ENCODE peak calls at places on chromosomes 5 and 9, in four cellular contexts. U is spleen, A is PC-3, D is heart right ventricle. S is an unnamed sample. For H3K36me3, the result is how much of the 10 kb centered on the place peaks cover.

GRCh38 chr5:138974227-138975063 is 99.3 kb upstream of the LRRTM2 start:
- DNase-seq in U (no peak), A (no peak), D (peak), S (no peak)

GRCh38 chr5:156559955-156560354 is 233.0 kb downstream of the SGCD start:
- DNase-seq in U (no peak), A (no peak), D (no peak), S (no peak)

GRCh38 chr5:65482280-65482726 is 583 bp upstream of the ADAMTS6 start:
- DNase-seq in U (no peak), A (no peak), D (no peak), S (no peak)

GRCh38 chr9:91750343-91750742 is 199.7 kb downstream of the ROR2 start:
- DNase-seq in U (peak), A (peak), D (no peak), S (no peak)

GRCh38 chr5:175252234-175252805 is 191.7 kb downstream of the DRD1 start:
- DNase-seq in U (no peak), A (peak), D (no peak), S (no peak)

GRCh38 chr9:98607152-98607551 is 101.6 kb downstream of the GABBR2 start:
- DNase-seq in U (no peak), A (no peak), D (no peak), S (no peak)

GRCh38 chr5:132476853-132477729 is 13.5 kb downstream of the IRF1 start:
- DNase-seq in U (peak), A (no peak), D (no peak), S (peak)

GRCh38 chr5:139245637-139246335 is 47.6 kb upstream of the SIL1 start:
- DNase-seq in U (no peak), A (no peak), D (no peak), S (no peak)

GRCh38 chr5:140038373-140038957 is 4.6 kb downstream of the NRG2 start:
- DNase-seq in U (no peak), A (no peak), D (no peak), S (no peak)

GRCh38 chr5:54742417-54742889 is 224.9 kb downstream of the SNX18 start:
- DNase-seq in U (no peak), A (peak), D (peak), S (no peak)

GRCh38 chr5:179974946-179975712 is 67.4 kb upstream of the TBC1D9B start:
- DNase-seq in U (peak), A (peak), D (peak), S (no peak)

GRCh38 chr5:58021476-58021875 is 438.4 kb downstream of the PLK2 start:
- DNase-seq in U (no peak), A (no peak), D (no peak), S (no peak)

GRCh38 chr9:36874921-36875320 is 159.1 kb downstream of the PAX5 start:
- DNase-seq in U (peak), A (peak), D (no peak), S (no peak)

GRCh38 chr9:69141851-69142250 is 32.2 kb upstream of the TJP2 start:
- DNase-seq in U (no peak), A (no peak), D (peak), S (no peak)

GRCh38 chr5:90133941-90134340 is 275.6 kb downstream of the CETN3 start:
- DNase-seq in U (no peak), A (no peak), D (no peak), S (no peak)

GRCh38 chr9:79573697-79573976 is 1.9 kb downstream of the TLE4 start:
- DNase-seq in U (no peak), A (peak), D (no peak), S (no peak)

GRCh38 chr5:128673970-128674369 is 135.9 kb upstream of the FBN2 start:
- DNase-seq in U (no peak), A (no peak), D (no peak), S (no peak)

GRCh38 chr5:159049844-159050318 is 49.8 kb downstream of the EBF1 start:
- DNase-seq in U (no peak), A (peak), D (peak), S (no peak)

GRCh38 chr5:87899109-87900100 is 369.2 kb downstream of the TMEM161B start:
- DNase-seq in U (no peak), A (peak), D (peak), S (no peak)

GRCh38 chr9:12884736-12885395 is 110.0 kb downstream of the LURAP1L start:
- DNase-seq in U (no peak), A (peak), D (no peak), S (no peak)

GRCh38 chr9:121503443-121503842 is 3.8 kb upstream of the GGTA1 start:
- DNase-seq in U (no peak), A (no peak), D (no peak), S (no peak)

GRCh38 chr9:34279431-34279830 is 49.6 kb downstream of the KIF24 start:
- DNase-seq in U (no peak), A (peak), D (no peak), S (no peak)

GRCh38 chr9:1941989-1942388 is 73.2 kb upstream of the SMARCA2 start:
- DNase-seq in U (no peak), A (no peak), D (no peak), S (no peak)

GRCh38 chr5:40860711-40861110 is 19.5 kb downstream of the CARD6 start:
- DNase-seq in U (no peak), A (no peak), D (no peak), S (no peak)

GRCh38 chr5:98588225-98588624 is 185.2 kb upstream of the RGMB start:
- DNase-seq in U (no peak), A (no peak), D (no peak), S (no peak)

GRCh38 chr9:96317335-96317980 is 15.5 kb upstream of the HSD17B3 start:
- DNase-seq in U (peak), A (peak), D (peak), S (no peak)

GRCh38 chr9:107039546-107039945 is 176.6 kb downstream of the ZNF462 start:
- DNase-seq in U (no peak), A (no peak), D (no peak), S (no peak)

GRCh38 chr5:172414618-172415599 is 39.4 kb downstream of the SH3PXD2B start:
- DNase-seq in U (no peak), A (peak), D (no peak), S (peak)

GRCh38 chr9:98974994-98975712 is 31.4 kb downstream of the COL15A1 start:
- DNase-seq in U (peak), A (peak), D (peak), S (peak)

GRCh38 chr9:5834214-5834613 is 1.3 kb upstream of the ERMP1 start:
- DNase-seq in U (no peak), A (no peak), D (no peak), S (no peak)

GRCh38 chr9:34599546-34599945 is 10.0 kb upstream of the CNTFR start:
- DNase-seq in U (no peak), A (no peak), D (no peak), S (no peak)

GRCh38 chr9:77563205-77563604 is 84.9 kb downstream of the GNA14 start:
- DNase-seq in U (no peak), A (no peak), D (no peak), S (no peak)

GRCh38 chr5:56829137-56829536 is 13.8 kb downstream of the MAP3K1 start:
- DNase-seq in U (peak), A (peak), D (no peak), S (no peak)

GRCh38 chr5:108858959-108859358 is 111.3 kb downstream of the FER start:
- DNase-seq in U (no peak), A (peak), D (no peak), S (no peak)

GRCh38 chr5:93576994-93577575 is 3.9 kb downstream of the NR2F1-AS1 start:
- DNase-seq in U (no peak), A (no peak), D (no peak), S (no peak)

GRCh38 chr9:136518623-136519022 is 27.2 kb downstream of the NOTCH1 start:
- DNase-seq in U (no peak), A (no peak), D (no peak), S (no peak)

DNA sequence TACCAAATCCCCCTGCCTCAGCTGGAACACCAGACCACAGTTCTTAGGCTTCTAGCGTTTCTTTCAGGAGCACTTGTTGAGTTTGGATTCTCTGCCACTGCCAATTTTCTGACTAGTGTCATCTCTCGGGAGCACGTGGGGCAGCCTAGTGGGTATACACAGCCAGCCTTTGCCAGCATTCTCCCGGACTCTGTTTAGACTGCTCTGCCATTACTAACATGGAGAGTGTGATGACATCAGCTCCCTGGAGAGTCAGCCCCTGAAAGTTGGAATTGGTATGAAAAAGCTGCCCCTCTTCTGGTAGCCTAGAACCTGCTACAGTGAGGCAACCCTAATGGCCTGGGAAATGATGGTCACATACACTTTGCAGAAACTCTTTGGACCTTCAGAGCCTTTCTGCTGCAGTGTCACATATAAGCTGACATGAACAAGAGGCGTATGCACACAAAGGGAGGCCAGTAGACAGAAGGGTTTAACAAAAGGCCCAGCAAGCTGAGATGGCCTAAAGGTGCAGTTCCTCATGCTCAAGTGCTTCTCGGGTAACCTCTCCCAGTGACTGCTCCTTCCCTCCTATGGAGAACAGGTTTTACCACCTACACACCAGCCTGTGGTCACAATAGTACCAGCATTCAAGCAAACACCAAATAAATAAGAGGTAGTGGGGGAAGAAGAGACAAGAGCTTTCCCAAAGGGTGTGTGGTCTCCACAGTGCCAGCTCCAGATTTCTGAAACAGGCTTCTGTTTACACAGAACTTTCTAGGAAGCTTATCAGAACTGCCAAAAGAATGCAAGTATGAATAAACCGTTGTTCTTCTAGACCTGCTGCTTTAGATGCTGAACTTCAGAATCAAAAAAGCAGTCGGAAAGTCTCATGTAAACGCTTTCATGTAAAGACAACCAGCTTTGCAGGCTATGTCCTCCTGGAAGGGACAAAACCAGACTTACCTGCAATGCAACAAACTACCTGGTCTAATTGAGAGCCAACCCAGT is 16.5 kb downstream of the SPACA9 start:
- DNase-seq in U (no peak), A (peak), D (no peak), S (no peak)
- H3K36me3 ChIP-seq in U (half or more), A (under half), D (under half), S (under half)

DNA sequence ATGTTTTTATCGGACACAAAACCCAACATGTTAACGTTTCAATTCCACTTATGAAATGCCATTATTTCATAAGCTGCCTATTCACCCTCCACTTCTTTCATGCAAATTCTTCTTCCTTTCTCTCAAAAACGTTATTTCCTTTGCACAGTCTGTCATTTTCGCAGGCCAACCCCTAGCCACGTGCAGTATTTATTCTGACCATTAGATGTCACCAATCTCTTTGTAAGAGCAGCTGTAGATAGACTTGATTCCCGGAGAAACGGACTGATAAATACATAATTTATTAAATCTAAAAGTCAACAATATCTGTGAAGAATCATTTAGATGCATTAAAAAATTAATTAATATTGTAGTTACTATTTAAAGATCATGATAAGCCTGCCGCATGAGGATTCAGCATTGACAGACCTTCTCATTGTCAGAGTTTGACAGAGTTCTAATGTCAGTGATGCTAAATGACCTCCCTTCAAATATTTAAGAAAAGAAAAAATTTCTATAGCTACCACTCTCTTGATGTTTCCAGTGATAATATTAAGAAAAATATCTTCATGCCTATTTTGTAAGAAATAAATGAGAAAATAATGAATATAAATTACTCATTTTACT is 933.6 kb downstream of the CDH12 start:
- DNase-seq in U (no peak), A (peak), D (no peak), S (no peak)
- TF ChIP-seq CTCF in U (no peak), A (peak), D (peak), S (peak)

DNA sequence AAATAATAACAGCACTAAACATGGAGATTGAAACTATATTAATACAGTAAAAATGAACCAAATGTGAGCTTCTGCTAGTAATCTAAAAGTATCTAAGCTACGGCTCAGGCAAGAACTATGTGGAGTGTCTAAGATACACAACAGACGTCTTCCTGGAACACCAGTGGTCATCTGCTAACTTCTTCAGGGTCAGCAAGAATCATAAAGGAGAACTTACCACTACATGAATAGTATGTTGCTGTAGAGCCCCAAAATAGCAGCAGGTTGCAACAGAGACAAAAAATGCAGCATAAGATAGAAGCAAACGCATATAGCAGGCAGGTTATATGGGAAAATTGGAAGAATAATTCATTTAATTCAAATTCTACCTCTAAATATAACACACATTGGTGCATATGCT is 27.1 kb downstream of the DCTN4 start:
- DNase-seq in U (no peak), A (no peak), D (no peak), S (no peak)
- H3K36me3 ChIP-seq in U (half or more), A (half or more), D (half or more), S (half or more)

DNA sequence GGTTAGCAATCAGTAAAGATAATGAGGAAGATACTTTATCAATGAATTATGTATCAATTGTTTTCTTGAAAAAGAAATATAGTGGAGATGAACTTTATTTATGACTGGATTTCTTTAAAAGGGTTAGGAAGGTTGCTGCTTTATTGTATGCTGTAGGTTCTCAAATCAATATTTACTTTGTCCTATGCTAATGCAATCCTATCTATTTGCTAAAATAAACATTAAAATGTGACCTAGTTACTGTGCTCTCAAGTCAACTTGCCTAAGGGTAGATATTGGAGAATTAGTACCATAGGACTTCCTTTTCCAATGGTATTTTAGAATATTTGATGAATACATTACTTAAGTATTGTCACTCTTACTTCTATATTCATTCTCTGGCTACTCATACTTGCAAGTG is 348.7 kb upstream of the ISL1 start:
- DNase-seq in U (no peak), A (no peak), D (no peak), S (no peak)
- TF ChIP-seq CTCF in U (no peak), A (no peak), D (no peak), S (no peak)

DNA sequence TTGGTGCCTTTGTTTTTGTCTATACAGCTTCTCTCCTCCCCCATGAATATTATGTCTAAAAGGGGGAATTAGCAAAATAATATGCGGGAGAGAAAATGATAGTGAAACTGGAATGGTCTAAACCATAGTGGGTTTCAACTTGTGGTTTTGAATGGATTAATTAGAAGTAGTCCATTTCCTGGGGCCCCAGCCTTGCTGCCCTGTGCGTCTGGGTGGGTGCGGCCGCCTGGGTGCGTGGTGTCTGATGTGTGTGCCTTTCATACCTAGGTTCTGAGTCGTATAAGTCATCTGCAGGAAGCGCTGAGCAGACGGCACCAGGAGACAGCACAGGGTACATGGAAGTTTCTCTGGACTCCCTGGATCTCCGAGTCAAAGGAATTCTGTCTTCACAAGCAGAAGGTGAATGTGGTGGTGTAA is 120.0 kb upstream of the CACNA1B start:
- DNase-seq in U (no peak), A (peak), D (no peak), S (no peak)
- H3K36me3 ChIP-seq in U (half or more), A (under half), D (under half), S (under half)

DNA sequence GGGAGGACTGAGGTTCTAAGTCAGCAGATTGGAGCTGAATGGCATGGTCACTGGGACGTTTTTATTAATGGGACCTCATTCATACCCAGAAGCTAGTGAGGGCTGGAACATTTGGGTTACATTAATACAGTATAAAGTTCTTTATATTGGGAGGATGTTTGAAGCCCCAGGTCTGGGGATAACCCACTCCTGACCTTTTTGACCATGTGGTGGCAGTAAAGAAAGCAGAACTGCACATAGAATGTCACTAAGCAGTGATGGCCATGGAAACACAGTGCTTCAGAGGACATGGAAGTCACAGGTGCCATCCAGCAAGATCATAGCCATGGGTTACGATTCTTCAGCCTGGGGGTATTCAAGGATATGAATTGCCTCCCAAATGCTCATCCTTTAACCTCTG is 176.0 kb downstream of the ATP10B start:
- DNase-seq in U (no peak), A (no peak), D (no peak), S (no peak)
- TF ChIP-seq CTCF in U (no peak), A (no peak), D (peak), S (no peak)

DNA sequence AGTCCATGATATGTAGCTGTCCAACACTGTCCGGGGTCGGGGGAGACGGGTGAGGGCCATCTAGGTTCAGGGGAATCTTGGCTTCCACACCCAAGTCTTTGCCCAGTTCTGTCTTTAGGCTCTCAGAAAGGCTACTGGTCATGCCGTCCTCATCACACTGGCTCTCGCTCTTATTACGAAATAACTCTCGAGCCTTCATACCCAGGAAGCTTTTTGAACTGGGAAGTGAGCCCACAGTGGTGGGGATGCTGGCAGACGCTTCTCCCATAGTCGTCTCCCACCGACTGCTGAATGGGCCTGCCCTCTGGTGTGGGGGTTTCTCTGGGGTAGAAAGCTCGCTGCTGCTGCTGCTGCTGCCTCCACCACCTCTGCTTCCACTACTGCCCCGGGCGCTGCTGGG is 17.6 kb downstream of the SPACA9 start:
- DNase-seq in U (no peak), A (no peak), D (no peak), S (peak)
- H3K36me3 ChIP-seq in U (half or more), A (under half), D (half or more), S (under half)

GRCh38 chr5:42994285-42995151 is 45.6 kb downstream of the ANXA2R start:
- DNase-seq in U (peak), A (no peak), D (peak), S (peak)

GRCh38 chr5:42991477-42992034 is 48.6 kb downstream of the ANXA2R start:
- DNase-seq in U (peak), A (no peak), D (no peak), S (no peak)

GRCh38 chr5:42993516-42994284 is 46.4 kb downstream of the ANXA2R start:
- DNase-seq in U (peak), A (no peak), D (peak), S (no peak)

GRCh38 chr5:42992035-42992570 is 48.0 kb downstream of the ANXA2R start:
- DNase-seq in U (peak), A (no peak), D (peak), S (no peak)

GRCh38 chr5:42995152-42995751 is 44.9 kb downstream of the ANXA2R start:
- DNase-seq in U (no peak), A (no peak), D (no peak), S (no peak)
- TF ChIP-seq CTCF in U (no peak), A (no peak), D (no peak), S (no peak)

GRCh38 chr5:74761241-74761640 is 5.7 kb downstream of the GFM2 start:
- DNase-seq in U (no peak), A (no peak), D (no peak), S (no peak)
- H3K36me3 ChIP-seq in U (half or more), A (under half), D (under half), S (under half)

GRCh38 chr9:87390361-87390760 is 107.3 kb upstream of the DAPK1 start:
- DNase-seq in U (no peak), A (no peak), D (no peak), S (no peak)

GRCh38 chr9:87386490-87386889 is 111.2 kb upstream of the DAPK1 start:
- DNase-seq in U (no peak), A (no peak), D (no peak), S (peak)

GRCh38 chr9:87389936-87390335 is 107.7 kb upstream of the DAPK1 start:
- DNase-seq in U (no peak), A (no peak), D (no peak), S (no peak)

GRCh38 chr9:87383341-87384150 is 114.1 kb upstream of the DAPK1 start:
- DNase-seq in U (no peak), A (no peak), D (no peak), S (no peak)

GRCh38 chr9:87387351-87388055 is 110.2 kb upstream of the DAPK1 start:
- DNase-seq in U (no peak), A (no peak), D (no peak), S (no peak)
- TF ChIP-seq CTCF in U (no peak), A (no peak), D (no peak), S (no peak)

S was measured in pancreas.